ENCODE peak calls at places on chromosomes 5 and 9, in ten cellular contexts. X is upper lobe of right lung, G is epithelial cell of esophagus, P is uterus, M is Caco-2, Q is AG10803, A is GM06990, W is cardiac muscle cell, U is left lung, H is DND-41. F is an unnamed sample.

GRCh38 chr9:109483771-109484442 is 14.2 kb downstream of the PTPN3 start:
- DNase-seq in X (no peak), G (no peak), P (no peak), M (no peak), Q (no peak), A (no peak), W (no peak), U (no peak), H (no peak), F (no peak)

GRCh38 chr5:178818094-178818493 is 41.7 kb upstream of the ZNF354B start:
- DNase-seq in X (peak; percentile 71), G (no peak), P (no peak), M (peak; percentile 31), Q (no peak), A (peak; percentile 19), W (no peak), U (no peak), H (no peak), F (no peak)

GRCh38 chr5:168881427-168882149 is 302.4 kb upstream of the PANK3 start:
- DNase-seq in X (no peak), G (peak; percentile 1), P (no peak), M (peak; percentile 11), Q (no peak), A (no peak), W (peak; percentile 87), U (no peak), H (no peak), F (no peak)

GRCh38 chr5:93349613-93350012 is 231.4 kb downstream of the NR2F1-AS1 start:
- DNase-seq in X (no peak), G (peak; percentile 65), P (no peak), M (no peak), Q (peak; percentile 14), A (no peak), W (no peak), U (no peak), H (no peak), F (no peak)

GRCh38 chr5:172910828-172911627 is 48.2 kb upstream of the RPL26L1 start:
- DNase-seq in X (peak; percentile 84), G (no peak), P (peak; percentile 91), M (peak; percentile 59), Q (peak; percentile 81), A (peak; percentile 71), W (no peak), U (peak; percentile 85), H (no peak), F (no peak)

GRCh38 chr9:100601216-100601615 is 23.3 kb downstream of the CAVIN4 start:
- DNase-seq in X (no peak), G (peak; percentile 71), P (no peak), M (peak; percentile 70), Q (peak; percentile 56), A (peak; percentile 3), W (peak; percentile 76), U (peak; percentile 37), H (peak; percentile 55), F (no peak)

GRCh38 chr5:127909078-127909477 is 174.5 kb upstream of the SLC12A2 start:
- DNase-seq in X (no peak), G (peak; percentile 76), P (no peak), M (peak; percentile 51), Q (peak; percentile 55), A (no peak), W (peak; percentile 66), U (no peak), H (no peak), F (no peak)

GRCh38 chr5:151157426-151158286 is at the start of gene ANXA6:
- DNase-seq in X (peak; percentile 92), G (peak; percentile 69), P (peak; percentile 82), M (peak; percentile 76), Q (peak; percentile 73), A (peak; percentile 87), W (peak; percentile 93), U (peak; percentile 91), H (peak; percentile 78), F (peak; percentile 95)

GRCh38 chr5:19605846-19606407 is 382.1 kb downstream of the CDH18 start:
- DNase-seq in X (no peak), G (peak; percentile 82), P (no peak), M (no peak), Q (no peak), A (no peak), W (no peak), U (no peak), H (no peak), F (no peak)

GRCh38 chr5:81755320-81755719 is 4.4 kb upstream of the SSBP2 start:
- DNase-seq in X (no peak), G (peak; percentile 94), P (peak; percentile 73), M (peak; percentile 69), Q (peak; percentile 92), A (no peak), W (peak; percentile 47), U (no peak), H (no peak), F (no peak)

GRCh38 chr5:116654890-116655289 is 80.3 kb upstream of the SEMA6A start:
- DNase-seq in X (no peak), G (no peak), P (no peak), M (no peak), Q (no peak), A (no peak), W (no peak), U (no peak), H (no peak), F (no peak)

GRCh38 chr9:26260238-26260637 is 582.0 kb upstream of the TUSC1 start:
- DNase-seq in X (no peak), G (peak; percentile 37), P (no peak), M (no peak), Q (peak; percentile 28), A (no peak), W (no peak), U (no peak), H (no peak), F (no peak)

DNA sequence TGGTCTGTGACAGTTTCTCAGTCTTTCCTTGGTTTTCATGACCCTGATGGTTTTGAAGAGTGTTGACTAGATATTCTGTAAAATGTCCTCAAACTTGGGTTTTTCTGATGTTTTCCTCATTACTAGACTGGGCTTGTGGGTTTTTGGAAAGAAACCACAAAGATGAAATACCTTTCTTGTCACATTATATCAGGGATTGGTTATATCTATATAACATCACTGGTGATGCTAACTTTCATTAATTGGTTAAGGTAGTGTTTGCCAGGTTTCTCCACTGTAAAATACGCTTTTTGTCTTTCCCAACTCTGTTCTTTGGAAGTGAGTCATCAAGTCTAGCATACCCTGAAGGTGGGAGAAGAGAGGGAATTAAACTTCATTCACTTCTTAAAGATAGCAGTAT is 3.3 kb upstream of the IL31RA start:
- DNase-seq in X (no peak), G (peak; percentile 43), P (no peak), M (no peak), Q (peak; percentile 6), A (no peak), W (no peak), U (no peak), H (no peak), F (no peak)
- TF ChIP-seq CTCF in X (no peak), G (no peak), P (no peak), M (no peak), Q (no peak), A (no peak), W (no peak), U (no peak), H (no peak), F (no peak)

GRCh38 chr9:124363326-124364096 is 51.7 kb downstream of the PSMB7 start:
- DNase-seq in X (no peak), G (no peak), P (no peak), M (no peak), Q (no peak), A (no peak), W (no peak), U (no peak), H (no peak), F (no peak)
- TF ChIP-seq CTCF in X (no peak), G (no peak), P (no peak), M (no peak), Q (no peak), A (no peak), W (no peak), U (no peak), H (no peak), F (no peak)

GRCh38 chr9:85942913-85943729 is 2.2 kb downstream of the NAA35 start:
- DNase-seq in X (no peak), G (peak; percentile 30), P (no peak), M (no peak), Q (no peak), A (no peak), W (no peak), U (no peak), H (no peak), F (no peak)

GRCh38 chr9:85941617-85941930 is 628 bp downstream of the NAA35 start:
- DNase-seq in X (no peak), G (no peak), P (no peak), M (no peak), Q (no peak), A (no peak), W (no peak), U (no peak), H (no peak), F (no peak)

GRCh38 chr9:85940275-85940831 is 593 bp upstream of the NAA35 start:
- DNase-seq in X (no peak), G (no peak), P (no peak), M (no peak), Q (no peak), A (no peak), W (no peak), U (no peak), H (no peak), F (no peak)

GRCh38 chr9:85941966-85942912 is 1.3 kb downstream of the NAA35 start:
- DNase-seq in X (no peak), G (no peak), P (no peak), M (no peak), Q (peak; percentile 11), A (no peak), W (no peak), U (no peak), H (no peak), F (no peak)

DNA sequence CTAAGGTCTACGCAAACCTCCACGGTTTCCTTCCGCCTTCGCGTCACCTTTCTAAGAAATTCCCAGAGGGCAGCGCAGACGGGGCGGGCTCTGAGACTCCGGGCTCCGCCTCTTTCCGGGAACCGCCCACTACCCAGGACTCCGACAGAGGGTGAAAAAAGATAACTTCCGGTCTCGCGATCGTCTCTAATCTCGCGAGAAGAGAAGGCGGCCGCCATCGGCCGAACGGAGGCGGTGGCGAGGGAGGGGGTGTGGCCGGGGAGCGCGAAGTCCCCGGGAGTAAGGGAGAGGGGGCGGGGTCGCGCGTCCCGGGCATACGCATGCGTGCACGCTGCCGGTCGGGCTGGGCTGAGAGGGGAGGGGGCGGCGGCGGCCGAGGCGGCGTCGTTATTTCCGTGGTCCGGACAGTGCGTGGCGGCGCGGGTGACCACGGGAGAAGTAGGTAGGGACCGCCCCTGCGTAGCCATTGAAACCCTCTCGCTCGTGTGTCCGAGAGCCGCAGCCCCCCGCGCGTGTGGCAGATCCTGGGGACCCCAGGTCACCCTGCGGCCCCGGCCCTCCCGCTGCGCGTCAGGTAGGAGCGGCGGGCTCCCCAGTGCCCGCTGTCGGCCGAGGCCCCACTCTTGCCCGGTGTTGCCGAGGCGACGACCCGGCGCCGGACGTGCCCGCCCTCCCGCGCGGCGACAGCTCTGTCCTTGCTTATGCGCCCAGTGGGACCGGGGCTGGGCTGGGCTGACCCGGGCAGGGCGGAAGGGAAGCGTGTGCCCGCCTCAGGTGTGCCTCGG is at the start of gene NAA35:
- DNase-seq in X (peak; percentile 99), G (peak; percentile 98), P (peak; percentile 99), M (peak; percentile 96), Q (peak; percentile 96), A (peak; percentile 98), W (peak; percentile 99), U (peak; percentile 99), H (peak; percentile 98), F (peak; percentile 74)
- TF ChIP-seq CTCF in X (no peak), G (no peak), P (peak; percentile 11), M (no peak), Q (no peak), A (no peak), W (no peak), U (no peak), H (no peak), F (no peak)

GRCh38 chr9:134811673-134812668 is 68.6 kb upstream of the FCN2 start:
- DNase-seq in X (no peak), G (no peak), P (no peak), M (no peak), Q (peak; percentile 99), A (no peak), W (no peak), U (no peak), H (no peak), F (no peak)
- TF ChIP-seq CTCF in X (no peak), G (no peak), P (no peak), M (no peak), Q (peak; percentile 48), A (no peak), W (no peak), U (no peak), H (no peak), F (no peak)

F was measured in D721Med.